ENCODE peak calls at places on chromosomes 5 and 9, in five cellular contexts. F is NCI-H1092 treated with DMSO at 0.1 percent for 48 hours; B is HuH-7.5; R is effector CD4-positive, alpha-beta T cell; W is A172. G is an unnamed sample.

GRCh38 chr5:64532212-64532611 is 26.4 kb downstream of the RGS7BP start:
- DNase-seq in F (no peak), B (no peak), R (no peak), W (no peak), G (no peak)

GRCh38 chr5:116454417-116454927 is 120.2 kb downstream of the SEMA6A start:
- DNase-seq in F (no peak), B (no peak), R (no peak), W (peak), G (peak)

GRCh38 chr9:121189006-121189405 is 12.7 kb downstream of the RAB14 start:
- DNase-seq in F (no peak), B (no peak), R (no peak), W (no peak), G (no peak)

GRCh38 chr9:129697111-129697955 is 31.9 kb downstream of the PRRX2 start:
- DNase-seq in F (no peak), B (peak), R (no peak), W (no peak), G (peak)

GRCh38 chr9:694499-695154 is 146.9 kb upstream of the DMRT1 start:
- DNase-seq in F (no peak), B (no peak), R (no peak), W (peak), G (no peak)

GRCh38 chr9:98109052-98109451 is 10.0 kb downstream of the TRIM14 start:
- DNase-seq in F (no peak), B (no peak), R (no peak), W (no peak), G (no peak)

GRCh38 chr5:112401924-112402323 is 17.2 kb downstream of the EPB41L4A start:
- DNase-seq in F (no peak), B (no peak), R (no peak), W (no peak), G (no peak)

GRCh38 chr9:120781236-120781635 is 12.0 kb downstream of the FBXW2 start:
- DNase-seq in F (no peak), B (no peak), R (no peak), W (no peak), G (no peak)

GRCh38 chr5:14187660-14188059 is 44.5 kb downstream of the TRIO start:
- DNase-seq in F (no peak), B (no peak), R (no peak), W (no peak), G (no peak)

GRCh38 chr9:116355153-116355827 is 201.7 kb downstream of the PAPPA start:
- DNase-seq in F (peak), B (no peak), R (no peak), W (no peak), G (no peak)

GRCh38 chr5:17860660-17861315 is 226.5 kb downstream of the TAF11L14 start:
- DNase-seq in F (no peak), B (no peak), R (no peak), W (no peak), G (no peak)

GRCh38 chr5:112228672-112229071 is 190.4 kb downstream of the EPB41L4A start:
- DNase-seq in F (no peak), B (peak), R (no peak), W (peak), G (no peak)

GRCh38 chr5:135379052-135379654 is 19.9 kb downstream of the MACROH2A1 start:
- DNase-seq in F (no peak), B (no peak), R (no peak), W (peak), G (no peak)

GRCh38 chr9:112050544-112051475 is 124.3 kb downstream of the SUSD1 start:
- DNase-seq in F (no peak), B (no peak), R (no peak), W (peak), G (no peak)

GRCh38 chr5:92147792-92148191 is 764.7 kb upstream of the ARRDC3 start:
- DNase-seq in F (peak), B (no peak), R (no peak), W (no peak), G (no peak)

GRCh38 chr9:124190761-124191160 is 67.0 kb upstream of the NEK6 start:
- DNase-seq in F (no peak), B (no peak), R (no peak), W (no peak), G (no peak)

GRCh38 chr9:18459958-18460584 is 13.9 kb upstream of the ADAMTSL1 start:
- DNase-seq in F (no peak), B (no peak), R (no peak), W (peak), G (no peak)

GRCh38 chr9:89021154-89021803 is 30.0 kb downstream of the S1PR3 start:
- DNase-seq in F (no peak), B (no peak), R (no peak), W (peak), G (no peak)

GRCh38 chr9:126682928-126683697 is 69.4 kb downstream of the LMX1B start:
- DNase-seq in F (no peak), B (no peak), R (no peak), W (no peak), G (no peak)

GRCh38 chr5:143249851-143250250 is 153.6 kb downstream of the NR3C1 start:
- DNase-seq in F (no peak), B (no peak), R (no peak), W (peak), G (no peak)

GRCh38 chr5:172800088-172800551 is 29.1 kb upstream of the DUSP1 start:
- DNase-seq in F (no peak), B (no peak), R (no peak), W (peak), G (no peak)

GRCh38 chr5:147796556-147797308 is 14.2 kb upstream of the JAKMIP2 start:
- DNase-seq in F (no peak), B (no peak), R (no peak), W (no peak), G (no peak)

GRCh38 chr5:18652404-18653215 is 1018.4 kb downstream of the TAF11L14 start:
- DNase-seq in F (no peak), B (no peak), R (no peak), W (no peak), G (no peak)

GRCh38 chr5:143837306-143837848 is 25.4 kb downstream of the HMHB1 start:
- DNase-seq in F (peak), B (no peak), R (no peak), W (no peak), G (peak)

GRCh38 chr9:126702501-126703329 is 89.0 kb downstream of the LMX1B start:
- DNase-seq in F (no peak), B (peak), R (no peak), W (peak), G (no peak)

GRCh38 chr5:38466444-38467189 is 89.8 kb downstream of the LIFR start:
- DNase-seq in F (no peak), B (no peak), R (no peak), W (peak), G (no peak)

GRCh38 chr9:125418404-125418803 is 156.8 kb downstream of the GAPVD1 start:
- DNase-seq in F (no peak), B (no peak), R (no peak), W (no peak), G (no peak)

GRCh38 chr5:94045839-94046782 is 304.7 kb upstream of the POU5F2 start:
- DNase-seq in F (no peak), B (no peak), R (no peak), W (no peak), G (no peak)

GRCh38 chr9:5825223-5825622 is 7.7 kb downstream of the ERMP1 start:
- DNase-seq in F (no peak), B (no peak), R (no peak), W (no peak), G (no peak)

GRCh38 chr5:31962321-31962720 is 211.8 kb downstream of the GOLPH3 start:
- DNase-seq in F (no peak), B (no peak), R (no peak), W (no peak), G (no peak)

GRCh38 chr5:96633820-96634219 is 28.4 kb upstream of the CAST start:
- DNase-seq in F (no peak), B (no peak), R (no peak), W (no peak), G (no peak)

GRCh38 chr9:89466451-89467277 is 31.2 kb downstream of the SEMA4D start:
- DNase-seq in F (no peak), B (no peak), R (no peak), W (no peak), G (no peak)

GRCh38 chr9:88322906-88323566 is 65.2 kb upstream of the SPIN1 start:
- DNase-seq in F (no peak), B (no peak), R (peak), W (peak), G (peak)

GRCh38 chr5:109693535-109694152 is 3.9 kb downstream of the MAN2A1 start:
- DNase-seq in F (no peak), B (no peak), R (no peak), W (peak), G (no peak)

GRCh38 chr9:80906728-80907127 is 782.6 kb downstream of the TLE1 start:
- DNase-seq in F (no peak), B (no peak), R (no peak), W (no peak), G (no peak)

GRCh38 chr5:149345892-149346222 is 558 bp downstream of the GRPEL2 start:
- DNase-seq in F (no peak), B (no peak), R (no peak), W (no peak), G (no peak)

G was measured in SK-N-MC.